ENCODE peak calls at places on chromosomes 6 and 20, in six cellular contexts. N, M, R, S, B and E are unnamed samples.

GRCh38 chr6:111951439-111952140 is 78.3 kb upstream of the FYN start:
- DNase-seq in N (no peak), B (no peak), R (no peak), M (no peak), S (no peak), E (no peak)

GRCh38 chr20:33165416-33166055 is 2.4 kb upstream of the BPIFA2 start:
- DNase-seq in B (no peak), S (peak; percentile 33), N (no peak), M (no peak), R (no peak), E (no peak)

GRCh38 chr6:130848945-130849344 is 21.7 kb downstream of the SMLR1 start:
- DNase-seq in R (no peak), B (no peak), S (no peak), N (no peak), M (no peak), E (no peak)

GRCh38 chr20:14523090-14523489 is 185.7 kb upstream of the FLRT3 start:
- DNase-seq in S (no peak), M (no peak), B (no peak), R (no peak), N (no peak), E (no peak)

GRCh38 chr6:148518371-148519156 is 175.9 kb downstream of the SASH1 start:
- DNase-seq in S (no peak), B (no peak), N (no peak), M (no peak), R (no peak), E (peak; percentile 49)

GRCh38 chr6:31186052-31186734 is 15.7 kb upstream of the POU5F1 start:
- DNase-seq in R (peak; percentile 85), N (no peak), M (peak; percentile 81), B (no peak), S (no peak), E (peak; percentile 27)

GRCh38 chr6:142542704-142543233 is 241.0 kb downstream of the ADGRG6 start:
- DNase-seq in R (peak; percentile 43), N (peak; percentile 75), B (no peak), S (no peak), M (peak; percentile 25), E (peak; percentile 30)

GRCh38 chr6:39292637-39293036 is 21.6 kb downstream of the KCNK17 start:
- DNase-seq in S (no peak), M (no peak), B (no peak), R (no peak), N (no peak), E (no peak)

GRCh38 chr6:140623498-140623897 is 1249.0 kb upstream of the CITED2 start:
- DNase-seq in N (no peak), B (no peak), R (no peak), M (no peak), S (no peak), E (no peak)

GRCh38 chr6:154852700-154853099 is 119.5 kb downstream of the SCAF8 start:
- DNase-seq in M (no peak), R (no peak), S (no peak), N (no peak), B (peak; percentile 1), E (no peak)

GRCh38 chr6:137903933-137904821 is 37.1 kb downstream of the TNFAIP3 start:
- DNase-seq in N (no peak), M (no peak), B (no peak), S (no peak), R (no peak), E (no peak)
- TF ChIP-seq EP300 in N (no peak), M (no peak), B (no peak), S (no peak), R (no peak), E (no peak)

GRCh38 chr6:10412948-10413849 is 1.7 kb downstream of the TFAP2A start:
- DNase-seq in B (no peak), M (peak; percentile 36), N (no peak), R (peak; percentile 73), S (peak; percentile 81), E (no peak)
- TF ChIP-seq CTCF in B (no peak), M (no peak), N (no peak), R (no peak), S (no peak), E (no peak)

GRCh38 chr20:20950620-20951019 is 155.5 kb downstream of the LINC00237 start:
- DNase-seq in N (no peak), B (no peak), R (no peak), S (no peak), M (no peak), E (no peak)
- H3K4me3 ChIP-seq in N (no peak overlapping the region), B (no peak overlapping the region), R (no peak overlapping the region), S (no peak overlapping the region), M (no peak overlapping the region), E (no peak overlapping the region)

GRCh38 chr20:46712056-46712636 is 2.7 kb downstream of the SLC2A10 start:
- DNase-seq in N (no peak), S (no peak), R (no peak), B (no peak), M (no peak), E (no peak)

GRCh38 chr20:46713957-46714834 is 4.7 kb downstream of the SLC2A10 start:
- DNase-seq in R (peak; percentile 70), N (no peak), M (peak; percentile 73), B (no peak), S (no peak), E (no peak)

GRCh38 chr20:46720019-46720418 is 10.6 kb downstream of the SLC2A10 start:
- DNase-seq in S (no peak), R (no peak), B (no peak), M (no peak), N (no peak), E (no peak)

GRCh38 chr20:46717818-46718541 is 8.5 kb downstream of the SLC2A10 start:
- DNase-seq in M (no peak), N (no peak), R (no peak), S (no peak), B (no peak), E (no peak)

DNA sequence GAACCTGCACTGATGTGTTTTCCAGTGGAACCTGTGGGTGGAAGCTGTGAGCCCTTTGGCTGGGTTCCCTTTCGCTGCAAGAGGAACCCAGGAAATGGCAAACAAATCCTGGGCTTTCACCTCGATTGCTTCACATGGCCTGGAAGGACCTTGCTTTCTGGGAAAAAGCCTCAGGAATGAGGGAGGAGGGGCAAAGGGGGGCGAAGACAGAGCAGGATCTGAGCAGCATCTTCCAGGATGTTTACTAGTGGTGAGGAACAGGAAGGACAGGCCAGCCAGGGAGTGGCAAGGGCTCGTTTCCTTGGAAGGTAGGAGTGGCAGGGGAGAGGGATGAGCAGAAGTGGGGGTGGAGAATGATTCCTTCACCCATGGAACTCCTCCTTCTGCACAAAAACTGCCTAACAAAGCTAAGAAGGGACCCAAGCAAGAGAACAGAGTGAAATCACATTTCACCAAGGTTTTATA is 5.9 kb downstream of the SLC2A10 start:
- DNase-seq in N (peak; percentile 77), R (peak; percentile 41), B (peak; percentile 46), M (peak; percentile 49), S (no peak), E (peak; percentile 58)
- TF ChIP-seq EP300 in N (peak; percentile 34), R (no peak), B (no peak), M (no peak), S (no peak), E (peak; percentile 88)

GRCh38 chr6:168862346-168862980 is 391.2 kb downstream of the THBS2 start:
- DNase-seq in S (no peak), M (no peak), R (no peak), B (no peak), N (no peak), E (no peak)
- TF ChIP-seq CTCF in S (no peak), M (no peak), R (no peak), B (no peak), N (no peak), E (no peak)

GRCh38 chr6:35725721-35726438 is 11.0 kb upstream of the ARMC12 start:
- DNase-seq in N (peak; percentile 72), S (no peak), M (peak; percentile 91), B (no peak), R (peak; percentile 84), E (peak; percentile 62)
- H3K4me3 ChIP-seq in N (no peak overlapping the region), S (no peak overlapping the region), M (no peak overlapping the region), B (no peak overlapping the region), R (no peak overlapping the region), E (no peak overlapping the region)